ENCODE peak calls at places on chromosomes 7 and 10, in seven cellular contexts. S is tibial nerve, B is A549, M is SK-N-SH, Q is upper lobe of left lung, U is transverse colon, V is sigmoid colon. H is an unnamed sample.

GRCh38 chr7:2647594-2648172 is 15.9 kb downstream of the TTYH3 start:
- DNase-seq in S (no peak), V (no peak), B (no peak), M (no peak), Q (no peak), U (no peak), H (no peak)

GRCh38 chr7:26549281-26549943 is 257.8 kb downstream of the SNX10 start:
- DNase-seq in S (no peak), M (no peak), Q (peak), U (no peak), B (no peak), V (no peak), H (peak)

GRCh38 chr10:2146079-2146478 is 408.8 kb upstream of the ADARB2 start:
- DNase-seq in S (no peak), M (no peak), U (no peak), B (no peak), V (no peak), Q (no peak), H (no peak)

GRCh38 chr10:78977761-78978305 is 90.9 kb upstream of the ZMIZ1 start:
- DNase-seq in S (peak), U (peak), B (peak), Q (peak), M (no peak), V (peak), H (no peak)

GRCh38 chr7:6315786-6316185 is 43.4 kb upstream of the CYTH3 start:
- DNase-seq in V (no peak), Q (no peak), B (no peak), U (no peak), S (no peak), M (no peak), H (no peak)

GRCh38 chr7:35969055-35969454 is 168.2 kb downstream of the SEPTIN7 start:
- DNase-seq in Q (peak), M (peak), B (no peak), S (no peak), V (no peak), U (no peak), H (no peak)

GRCh38 chr7:31633894-31634494 is 53.0 kb upstream of the PPP1R17 start:
- DNase-seq in S (peak), M (peak), B (peak), Q (peak), U (peak), V (no peak), H (peak)

GRCh38 chr10:46525177-46525823 is 31.2 kb downstream of the GPRIN2 start:
- DNase-seq in M (peak), Q (peak), U (peak), B (peak), S (no peak), V (peak), H (peak)

GRCh38 chr10:52011113-52011512 is 303.0 kb upstream of the DKK1 start:
- DNase-seq in U (no peak), S (no peak), B (no peak), M (no peak), Q (no peak), V (no peak), H (no peak)

GRCh38 chr7:137935849-137936508 is 65.9 kb downstream of the CREB3L2 start:
- DNase-seq in B (no peak), V (no peak), Q (peak), M (no peak), S (peak), U (peak), H (no peak)

GRCh38 chr10:115417585-115418265 is 324.6 kb downstream of the ATRNL1 start:
- DNase-seq in V (peak), U (peak), M (peak), Q (peak), S (no peak), B (peak), H (no peak)

GRCh38 chr7:42924223-42924877 is 7.6 kb downstream of the PSMA2 start:
- DNase-seq in U (no peak), M (no peak), V (no peak), S (no peak), B (no peak), Q (no peak), H (no peak)

GRCh38 chr10:29946953-29947700 is 112.3 kb downstream of the JCAD start:
- DNase-seq in U (no peak), S (peak), V (peak), M (no peak), B (peak), Q (peak), H (peak)
- TF ChIP-seq EP300 in U (peak), S (peak), V (peak), M (no peak), B (no peak), Q (peak), H (peak)

GRCh38 chr10:108422286-108422685 is 1257.8 kb upstream of the SORCS1 start:
- DNase-seq in V (no peak), M (no peak), Q (no peak), U (no peak), B (no peak), S (no peak), H (no peak)

GRCh38 chr10:108421256-108421655 is 1256.8 kb upstream of the SORCS1 start:
- DNase-seq in B (no peak), U (no peak), V (no peak), Q (no peak), M (peak), S (no peak), H (no peak)

GRCh38 chr10:108427081-108427480 is 1262.6 kb upstream of the SORCS1 start:
- DNase-seq in U (no peak), Q (no peak), B (no peak), M (peak), V (no peak), S (no peak), H (peak)

GRCh38 chr10:108424656-108425055 is 1260.2 kb upstream of the SORCS1 start:
- DNase-seq in Q (no peak), M (no peak), V (no peak), B (no peak), S (no peak), U (no peak), H (no peak)
- TF ChIP-seq EP300 in Q (no peak), M (no peak), V (no peak), B (no peak), S (no peak), U (no peak), H (no peak)

DNA sequence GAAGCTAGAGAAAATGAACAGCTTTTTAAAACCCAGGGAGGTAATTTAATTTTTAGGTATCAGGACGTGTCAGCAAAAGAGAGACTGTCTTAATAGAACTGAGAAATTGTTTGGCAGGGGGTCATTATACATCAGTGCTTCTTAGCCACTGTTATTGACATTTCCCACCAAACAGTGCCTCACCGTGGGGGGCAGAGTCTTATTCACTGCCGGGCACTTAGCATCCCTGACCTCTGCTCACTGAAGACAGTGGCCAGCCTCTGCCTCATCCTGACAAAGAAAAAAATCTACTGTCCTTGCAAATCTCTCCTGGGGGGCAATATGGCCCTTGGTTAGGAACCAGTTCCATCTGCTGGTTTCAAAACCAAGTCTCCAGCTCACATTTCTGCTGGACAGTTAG is 14.2 kb upstream of the MKI67 start:
- DNase-seq in S (no peak), M (no peak), V (no peak), B (no peak), Q (no peak), U (no peak), H (no peak)
- TF ChIP-seq EP300 in S (no peak), M (no peak), V (no peak), B (no peak), Q (no peak), U (no peak), H (no peak)

DNA sequence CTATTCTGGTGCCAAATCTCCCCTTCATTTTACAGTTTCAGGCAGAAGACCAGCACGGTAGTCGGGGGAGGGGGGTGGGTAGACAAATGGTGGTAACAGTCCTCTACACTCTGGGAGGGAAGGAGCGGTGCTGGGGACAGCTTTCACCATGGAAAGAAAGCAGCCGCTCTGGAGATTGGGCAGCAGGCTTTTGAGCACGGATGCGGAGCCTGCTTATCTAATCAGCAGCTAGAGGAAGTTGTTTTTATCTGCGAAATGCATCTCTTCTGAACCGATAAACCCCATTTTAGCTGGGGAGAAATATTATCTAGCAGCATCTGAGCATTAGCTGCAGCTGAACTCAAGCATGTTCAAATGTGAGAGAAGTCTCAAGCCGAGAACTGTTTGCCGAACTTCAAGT is 28.8 kb downstream of the IKZF1 start:
- DNase-seq in M (peak), V (no peak), Q (no peak), B (no peak), S (no peak), U (no peak), H (no peak)
- TF ChIP-seq EP300 in M (no peak), V (no peak), Q (no peak), B (no peak), S (no peak), U (no peak), H (no peak)

DNA sequence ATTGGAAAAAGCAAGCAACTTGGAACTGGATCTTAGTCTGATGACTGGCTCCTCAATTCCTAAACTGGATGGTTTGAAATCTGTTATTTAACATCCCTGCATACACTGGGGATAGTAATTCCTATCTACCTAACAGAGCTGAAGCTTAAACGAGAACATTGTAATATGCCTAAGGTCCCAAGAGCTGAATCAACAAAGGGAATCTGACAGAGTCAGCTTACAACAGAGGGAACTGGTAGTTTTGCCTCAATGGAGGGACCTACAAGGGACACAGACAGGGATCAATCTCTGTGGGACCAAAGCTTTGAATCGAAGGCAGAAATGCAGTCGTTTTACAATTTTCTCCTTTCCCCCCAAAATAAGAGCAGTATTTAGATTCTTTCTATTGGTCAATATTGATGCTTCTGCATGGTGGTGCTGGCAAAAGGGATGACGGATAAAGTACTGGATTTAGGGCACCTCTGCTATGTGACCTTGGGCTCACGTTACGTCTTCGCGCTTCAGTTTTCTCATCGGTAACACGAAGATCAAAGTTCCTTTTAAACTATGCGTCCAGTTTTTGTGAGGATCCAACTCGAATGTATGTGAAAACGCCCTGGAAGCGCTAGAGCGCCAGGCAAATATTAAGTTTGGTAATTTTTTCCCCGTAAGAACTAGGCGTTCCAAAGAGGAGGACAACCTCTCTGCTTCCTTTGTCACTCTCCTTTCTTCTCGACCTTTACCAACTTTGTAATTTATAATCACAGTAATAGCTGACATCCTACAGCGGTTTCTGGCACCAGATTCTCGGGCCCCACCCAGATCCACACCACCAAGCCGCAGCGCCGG is 1.1 kb downstream of the ACTR1A start:
- DNase-seq in V (no peak), Q (no peak), B (no peak), U (no peak), S (no peak), M (no peak), H (no peak)
- TF ChIP-seq EP300 in V (no peak), Q (no peak), B (no peak), U (no peak), S (no peak), M (no peak), H (no peak)

DNA sequence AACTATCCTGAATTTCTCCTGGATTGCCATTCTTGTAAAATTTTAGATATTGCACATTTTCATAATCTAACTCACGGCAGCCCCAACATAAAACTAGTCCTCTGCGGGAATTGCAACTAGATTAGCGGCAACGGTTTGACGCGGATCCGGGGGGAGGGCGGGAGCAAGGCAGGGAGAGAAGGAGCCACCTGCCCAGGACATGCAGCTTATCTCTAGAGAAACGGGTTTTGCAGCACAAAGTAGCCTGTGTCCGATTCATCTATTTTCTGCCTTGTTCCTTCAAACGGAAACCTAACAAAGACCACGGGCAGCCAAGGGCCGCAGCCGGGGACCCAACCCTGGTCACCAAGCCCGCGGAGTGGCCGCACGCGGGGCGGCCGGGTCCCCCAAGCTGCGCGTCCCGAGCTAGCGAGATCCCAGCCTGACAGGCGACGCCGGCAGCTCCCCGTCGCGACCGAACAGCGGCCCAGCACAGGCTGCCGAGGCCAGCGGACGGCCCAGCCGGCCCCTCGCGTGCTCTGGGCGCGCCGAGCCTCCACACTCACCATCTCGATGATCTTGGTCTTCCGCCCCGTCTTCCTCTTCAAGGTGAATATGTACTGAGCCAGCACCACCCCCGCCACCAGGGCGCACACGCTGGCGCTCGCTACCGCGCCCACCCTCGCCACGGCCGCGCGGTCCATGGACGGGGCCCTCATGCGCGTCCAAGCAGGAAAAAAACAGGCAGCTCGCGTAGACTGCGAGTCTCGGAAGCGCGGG is at the start of gene NT5C3A:
- DNase-seq in S (peak), Q (peak), B (no peak), U (peak), M (peak), V (peak), H (peak)
- TF ChIP-seq EP300 in S (no peak), Q (no peak), B (no peak), U (no peak), M (no peak), V (no peak), H (no peak)

DNA sequence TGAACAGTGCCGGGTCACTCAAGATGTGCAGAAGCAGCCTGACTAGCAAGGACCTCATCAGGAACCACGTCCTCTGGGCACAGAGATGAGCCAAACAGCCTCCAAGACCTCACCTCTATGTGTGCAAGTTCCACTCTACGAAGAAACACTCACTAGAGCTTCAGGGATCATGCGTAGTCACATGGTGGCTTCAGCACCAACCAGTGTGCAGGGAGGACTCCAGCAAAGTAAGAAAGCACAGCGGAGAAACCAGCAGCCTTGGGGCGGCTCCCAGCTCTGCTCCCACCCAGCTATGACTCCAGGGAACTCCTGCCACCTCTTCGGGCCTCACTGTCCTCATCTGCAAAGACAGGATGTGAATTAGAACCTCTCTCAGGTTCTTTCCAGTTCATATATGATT is 58.3 kb downstream of the SLIT1 start:
- DNase-seq in Q (no peak), S (no peak), V (no peak), U (no peak), M (no peak), B (no peak), H (no peak)
- TF ChIP-seq EP300 in Q (no peak), S (no peak), V (no peak), U (no peak), M (no peak), B (no peak), H (no peak)

GRCh38 chr10:24874133-24874532 is 78.3 kb downstream of the PRTFDC1 start:
- DNase-seq in U (no peak), M (no peak), S (no peak), Q (no peak), V (no peak), B (no peak), H (no peak)
- TF ChIP-seq EP300 in U (no peak), M (no peak), S (no peak), Q (no peak), V (no peak), B (no peak), H (no peak)